ENCODE peak calls at places on chromosome X, in four cellular contexts. U is ELR, B is NCI-H2107, E is fibroblast of villous mesenchyme. V is an unnamed sample.

GRCh38 chrX:22063284-22063683 is 31.2 kb downstream of the PHEX start:
- DNase-seq in U (no peak), B (no peak), E (no peak), V (peak)

GRCh38 chrX:149374751-149375150 is 130.4 kb downstream of the IDS start:
- DNase-seq in U (no peak), B (no peak), E (no peak), V (peak)

GRCh38 chrX:40174594-40175415 is 77.0 kb upstream of the BCOR start:
- DNase-seq in U (peak), B (peak), E (peak), V (no peak)

GRCh38 chrX:101550362-101550761 is at the start of gene ARMCX1:
- DNase-seq in U (peak), B (peak), E (peak), V (peak)

GRCh38 chrX:46589977-46590723 is 16.6 kb downstream of the CHST7 start:
- DNase-seq in U (peak), B (no peak), E (no peak), V (peak)

GRCh38 chrX:149511081-149511480 is 6.0 kb upstream of the IDS start:
- DNase-seq in U (no peak), B (no peak), E (peak), V (no peak)

GRCh38 chrX:150841466-150842197 is 56.8 kb downstream of the CD99L2 start:
- DNase-seq in U (peak), B (no peak), E (peak), V (no peak)

GRCh38 chrX:37491686-37492085 is 79.8 kb upstream of the LANCL3 start:
- DNase-seq in U (no peak), B (no peak), E (no peak), V (no peak)

GRCh38 chrX:78979789-78980464 is 34.7 kb downstream of the P2RY10 start:
- DNase-seq in U (no peak), B (no peak), E (peak), V (no peak)

GRCh38 chrX:25156323-25156722 is 140.6 kb upstream of the ARX start:
- DNase-seq in U (peak), B (no peak), E (peak), V (peak)

GRCh38 chrX:118974908-118975671 is 672 bp downstream of the LONRF3 start:
- DNase-seq in U (peak), B (no peak), E (no peak), V (peak)

GRCh38 chrX:40446927-40447326 is 133.8 kb upstream of the ATP6AP2 start:
- DNase-seq in U (no peak), B (no peak), E (no peak), V (no peak)

GRCh38 chrX:71167031-71167781 is 22.6 kb downstream of the NLGN3 start:
- DNase-seq in U (no peak), B (no peak), E (no peak), V (no peak)

GRCh38 chrX:134013092-134013497 is 27.7 kb upstream of the GPC3 start:
- DNase-seq in U (peak), B (no peak), E (peak), V (no peak)

GRCh38 chrX:26822448-26822847 is 606.5 kb downstream of the MAGEB5 start:
- DNase-seq in U (no peak), B (no peak), E (no peak), V (no peak)

GRCh38 chrX:73447311-73447794 is 500 bp downstream of the CDX4 start:
- DNase-seq in U (no peak), B (no peak), E (no peak), V (no peak)

GRCh38 chrX:47273011-47273730 is 40.4 kb downstream of the USP11 start:
- DNase-seq in U (no peak), B (no peak), E (no peak), V (no peak)

GRCh38 chrX:31297881-31298280 is 226.0 kb upstream of the FTHL17 start:
- DNase-seq in U (no peak), B (no peak), E (no peak), V (no peak)

GRCh38 chrX:28398352-28398751 is 188.9 kb upstream of the IL1RAPL1 start:
- DNase-seq in U (no peak), B (no peak), E (peak), V (peak)

GRCh38 chrX:101117701-101118100 is 19.7 kb downstream of the CENPI start:
- DNase-seq in U (no peak), B (no peak), E (peak), V (no peak)

GRCh38 chrX:108464604-108465003 is 25.0 kb downstream of the COL4A5 start:
- DNase-seq in U (no peak), B (no peak), E (no peak), V (no peak)

GRCh38 chrX:148380614-148381561 is 119.5 kb upstream of the AFF2 start:
- DNase-seq in U (no peak), B (no peak), E (no peak), V (peak)

GRCh38 chrX:42567268-42567667 is 210.7 kb downstream of the PPP1R2C start:
- DNase-seq in U (no peak), B (no peak), E (peak), V (peak)

GRCh38 chrX:24879679-24880078 is 136.1 kb downstream of the ARX start:
- DNase-seq in U (no peak), B (no peak), E (no peak), V (no peak)

GRCh38 chrX:133670394-133670793 is 255.1 kb upstream of the GPC4 start:
- DNase-seq in U (peak), B (peak), E (peak), V (peak)